ENCODE peak calls at places on chromosomes 1 and 21, in nine cellular contexts. V, U, Q, C, E, Z, D, T and O are unnamed samples.

GRCh38 chr1:205648212-205648910 is 16.6 kb upstream of the ELK4 start:
- DNase-seq in D (no peak), V (no peak), Q (no peak), E (no peak), Z (no peak), T (peak), C (peak), U (no peak), O (no peak)

GRCh38 chr1:3711381-3711779 is 40.9 kb upstream of the CCDC27 start:
- DNase-seq in Q (no peak), V (no peak), D (no peak), Z (no peak), T (no peak), C (no peak), U (no peak), E (no peak), O (no peak)

GRCh38 chr1:119987112-119987511 is 82.3 kb downstream of the NOTCH2 start:
- DNase-seq in U (peak), Q (peak), E (peak), V (no peak), Z (peak), C (no peak), T (peak), D (no peak), O (peak)

GRCh38 chr1:115400426-115400825 is 62.4 kb upstream of the NGF start:
- DNase-seq in U (no peak), Q (no peak), D (no peak), V (no peak), E (no peak), T (no peak), C (no peak), Z (peak), O (no peak)

GRCh38 chr1:100927276-100927675 is 31.4 kb downstream of the SLC30A7 start:
- DNase-seq in E (no peak), D (no peak), Z (no peak), Q (no peak), V (no peak), T (no peak), C (no peak), U (no peak), O (no peak)

GRCh38 chr1:5632226-5632625 is 360.0 kb downstream of the NPHP4 start:
- DNase-seq in Z (no peak), U (no peak), Q (no peak), V (no peak), C (no peak), T (no peak), D (no peak), E (no peak), O (no peak)

GRCh38 chr1:2415337-2415736 is 3.0 kb upstream of the PEX10 start:
- DNase-seq in Q (no peak), E (no peak), Z (no peak), C (no peak), V (no peak), D (no peak), U (no peak), T (no peak), O (no peak)

GRCh38 chr21:45791562-45792418 is 148.3 kb downstream of the PCBP3 start:
- DNase-seq in T (no peak), D (no peak), E (no peak), C (no peak), Z (no peak), U (no peak), Q (no peak), V (no peak), O (no peak)

GRCh38 chr1:210174133-210174532 is 58.5 kb upstream of the SERTAD4 start:
- DNase-seq in V (no peak), C (no peak), Z (no peak), D (no peak), U (no peak), E (no peak), T (no peak), Q (no peak), O (no peak)

GRCh38 chr21:42373181-42373907 is 7.0 kb upstream of the TFF1 start:
- DNase-seq in T (no peak), D (no peak), E (no peak), V (no peak), C (no peak), Q (no peak), U (no peak), Z (no peak), O (no peak)

GRCh38 chr1:153626929-153627796 is at the start of gene S100A13:
- DNase-seq in Z (peak), D (no peak), Q (peak), C (peak), E (peak), V (peak), U (peak), T (peak), O (peak)

DNA sequence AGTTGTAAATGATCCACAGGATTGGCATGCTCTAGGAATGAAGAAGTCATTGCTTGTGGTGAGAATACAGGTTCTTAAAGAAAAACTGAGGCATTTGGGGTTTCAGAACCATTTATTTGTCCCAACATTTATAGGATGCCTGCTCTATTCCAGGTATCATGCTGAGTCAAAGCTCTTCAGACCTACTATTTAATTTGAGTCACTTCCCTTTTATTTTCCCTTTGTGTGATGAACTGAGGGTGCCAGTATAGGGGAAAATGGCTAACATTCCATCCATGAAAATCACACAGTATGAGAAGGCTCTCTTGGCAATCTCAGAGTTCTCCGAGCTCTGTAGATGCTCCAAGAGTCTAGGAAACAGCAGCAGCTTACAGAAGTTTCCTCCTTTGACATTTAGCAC is 110.4 kb downstream of the RNF220 start:
- DNase-seq in E (no peak), Z (peak), V (no peak), Q (peak), D (peak), C (no peak), U (peak), T (no peak), O (no peak)
- H3K4me2 ChIP-seq in E (no peak), Z (no peak), V (no peak), Q (peak), D (peak), C (no peak), U (no peak), T (no peak), O (peak)

DNA sequence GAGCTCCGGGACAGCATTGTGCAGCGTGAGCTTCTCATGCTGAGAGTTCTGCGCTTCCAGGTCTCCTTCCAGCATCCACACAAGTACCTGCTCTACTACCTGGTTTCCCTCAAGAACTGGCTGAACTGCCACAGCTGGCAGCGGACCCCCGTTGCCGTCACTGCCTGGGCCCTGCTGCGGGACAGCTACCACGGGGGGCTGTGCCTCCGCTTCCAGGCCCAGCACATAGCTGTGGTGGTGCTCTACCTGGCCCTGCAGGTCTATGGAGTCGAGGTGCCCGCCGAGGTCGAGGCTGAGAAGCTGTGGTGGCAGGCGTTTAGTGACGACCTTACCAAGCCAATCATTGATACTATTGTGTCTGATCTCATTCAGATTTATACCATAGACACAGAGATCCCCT is 186.4 kb downstream of the NR5A2 start:
- DNase-seq in Z (no peak), V (no peak), D (no peak), Q (no peak), E (no peak), T (no peak), U (no peak), C (no peak), O (no peak)
- H2AFZ ChIP-seq in Z (no peak), V (no peak), D (no peak), Q (no peak), E (no peak), T (no peak), U (no peak), C (no peak), O (no peak)

GRCh38 chr21:14706712-14707111 is 160.6 kb upstream of the SAMSN1 start:
- DNase-seq in U (no peak), D (no peak), V (no peak), E (no peak), T (no peak), Z (no peak), C (no peak), Q (no peak), O (no peak)

GRCh38 chr21:14707265-14708020 is 161.3 kb upstream of the SAMSN1 start:
- DNase-seq in Q (peak), V (no peak), Z (peak), C (no peak), U (no peak), E (no peak), D (no peak), T (no peak), O (no peak)

GRCh38 chr21:14713109-14713508 is 167.0 kb upstream of the SAMSN1 start:
- DNase-seq in Q (no peak), C (no peak), V (no peak), D (no peak), T (no peak), Z (no peak), U (no peak), E (no peak), O (no peak)

GRCh38 chr21:14712121-14712520 is 166.0 kb upstream of the SAMSN1 start:
- DNase-seq in E (no peak), C (no peak), Z (peak), U (no peak), V (no peak), D (no peak), T (no peak), Q (peak), O (no peak)

GRCh38 chr21:14711287-14711686 is 165.2 kb upstream of the SAMSN1 start:
- DNase-seq in T (no peak), V (no peak), D (no peak), C (no peak), Q (peak), E (no peak), Z (peak), U (no peak), O (no peak)
- H3K4me2 ChIP-seq in T (no peak), V (no peak), D (no peak), C (no peak), Q (peak), E (no peak), Z (no peak), U (no peak), O (no peak)

GRCh38 chr1:160151303-160151702 is at the start of gene ATP1A4:
- DNase-seq in Q (no peak), V (no peak), C (no peak), T (no peak), U (no peak), D (no peak), E (no peak), Z (no peak), O (no peak)
- H2AFZ ChIP-seq in Q (no peak), V (no peak), C (no peak), T (no peak), U (no peak), D (no peak), E (no peak), Z (no peak), O (no peak)

DNA sequence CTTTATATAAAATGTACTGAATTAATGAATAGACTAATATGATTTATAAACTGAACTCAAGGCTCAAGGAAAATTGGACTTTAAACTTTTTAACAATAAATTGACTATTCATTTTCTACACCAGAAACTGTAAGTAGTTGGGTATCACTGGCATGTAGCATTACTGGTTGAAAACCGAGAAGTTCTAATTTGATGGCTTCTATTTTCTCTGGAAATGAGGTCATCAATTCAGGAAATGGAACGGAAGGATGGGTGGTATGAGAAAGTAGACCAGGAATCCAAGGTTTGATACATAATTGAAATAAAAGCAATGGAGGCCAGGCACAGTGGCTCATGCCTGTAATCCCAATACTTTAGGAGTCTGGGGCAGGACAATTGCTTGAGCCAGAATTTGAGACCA is 50.4 kb downstream of the RERE start:
- DNase-seq in U (no peak), Z (no peak), V (no peak), C (no peak), T (no peak), D (no peak), E (no peak), Q (no peak), O (no peak)
- H3K4me2 ChIP-seq in U (no peak), Z (no peak), V (no peak), C (no peak), T (no peak), D (no peak), E (no peak), Q (no peak), O (no peak)

DNA sequence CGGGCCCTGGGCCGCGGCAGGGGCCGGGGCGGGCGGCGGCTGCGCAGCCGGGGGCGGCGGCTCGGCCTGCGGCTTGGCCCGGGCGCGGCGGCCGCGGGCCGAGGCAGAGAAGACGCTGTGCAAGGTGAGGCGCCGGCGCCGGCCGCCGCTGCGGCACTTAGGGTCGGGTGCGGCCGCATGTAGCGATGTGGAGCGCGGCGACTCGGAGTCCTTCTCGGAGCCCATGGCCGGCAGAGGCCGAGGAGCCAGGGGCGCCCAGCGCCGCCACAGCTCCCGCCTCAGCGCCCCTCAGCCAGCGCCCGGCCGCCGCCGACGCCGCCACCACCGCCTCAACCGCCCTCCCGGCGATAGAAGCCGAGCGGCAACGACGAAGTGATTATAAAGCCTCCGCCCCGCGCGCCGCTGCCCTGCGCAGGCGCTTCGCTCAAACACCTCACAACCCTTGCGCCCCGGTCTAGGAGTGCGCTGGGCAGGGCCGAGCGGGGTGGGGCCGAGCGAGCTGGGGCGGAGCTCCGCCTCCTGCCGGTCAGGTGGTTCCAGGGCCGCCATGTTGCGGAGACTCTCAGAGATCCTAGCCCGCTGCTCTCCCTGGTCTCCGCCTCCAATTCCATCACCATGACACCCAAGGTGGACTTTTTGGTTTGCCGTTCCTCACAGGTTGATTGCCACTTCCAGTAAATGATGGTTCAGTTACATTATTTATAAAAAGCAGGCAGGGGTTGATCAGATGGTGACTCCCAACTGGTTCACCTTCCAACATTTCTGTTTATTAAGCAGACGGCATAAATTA is at the start of gene RNF19B:
- DNase-seq in C (peak), D (peak), V (peak), Q (peak), T (peak), E (peak), Z (peak), U (peak), O (peak)
- H2AFZ ChIP-seq in C (peak), D (peak), V (peak), Q (peak), T (peak), E (peak), Z (peak), U (peak), O (peak)

DNA sequence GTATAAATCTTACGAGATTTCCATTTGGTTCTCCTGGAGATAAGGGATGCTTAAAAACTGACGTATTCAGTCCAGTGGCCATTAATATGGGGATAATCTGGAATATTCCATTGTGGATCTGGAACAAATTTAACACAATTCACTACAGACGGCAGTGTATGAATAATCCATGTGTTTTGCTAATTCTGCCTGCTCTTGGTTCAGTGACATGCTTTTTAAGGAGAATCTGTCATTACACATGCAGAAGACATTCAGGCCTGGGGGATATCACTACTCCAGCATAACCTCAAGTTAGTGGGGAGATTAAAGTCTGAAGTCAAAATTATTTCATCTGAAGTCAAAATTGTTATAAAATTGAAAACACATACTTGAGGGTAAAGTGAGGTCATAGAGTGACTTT is 789.2 kb downstream of the USP25 start:
- DNase-seq in U (no peak), T (no peak), Z (no peak), Q (no peak), D (no peak), C (no peak), E (no peak), V (no peak), O (no peak)
- H3K4me2 ChIP-seq in U (no peak), T (no peak), Z (no peak), Q (no peak), D (no peak), C (no peak), E (no peak), V (no peak), O (no peak)

GRCh38 chr1:78157162-78157561 is 111.4 kb downstream of the GIPC2 start:
- DNase-seq in Z (peak), C (no peak), Q (peak), U (peak), T (peak), E (peak), V (no peak), D (no peak), O (no peak)

GRCh38 chr1:78155121-78155520 is 109.4 kb downstream of the GIPC2 start:
- DNase-seq in Z (no peak), U (no peak), C (no peak), E (no peak), Q (no peak), T (no peak), V (peak), D (no peak), O (no peak)

GRCh38 chr1:78153092-78153736 is 107.4 kb downstream of the GIPC2 start:
- DNase-seq in U (no peak), Q (no peak), Z (no peak), V (no peak), T (no peak), C (no peak), D (no peak), E (no peak), O (no peak)
- H2AFZ ChIP-seq in U (no peak), Q (no peak), Z (no peak), V (no peak), T (no peak), C (no peak), D (no peak), E (no peak), O (no peak)

GRCh38 chr1:173821680-173822079 is 2.8 kb upstream of the DARS2 start:
- DNase-seq in T (no peak), U (no peak), D (no peak), Z (no peak), Q (no peak), C (no peak), E (no peak), V (no peak), O (no peak)
- H3K4me2 ChIP-seq in T (no peak), U (no peak), D (no peak), Z (no peak), Q (peak), C (no peak), E (peak), V (no peak), O (peak)

GRCh38 chr1:244918422-244919319 is 54.3 kb upstream of the HNRNPU start:
- DNase-seq in T (peak), C (peak), V (peak), Q (peak), E (no peak), Z (peak), U (peak), D (no peak), O (no peak)
- H2AFZ ChIP-seq in T (peak), C (peak), V (peak), Q (peak), E (peak), Z (peak), U (peak), D (peak), O (peak)